ENCODE peak calls at places on chromosomes 2 and 18, in six cellular contexts. P is OCI-M1, I is cardiac fibroblast, J is heart left ventricle, G is progenitor cell of endocrine pancreas, Y is fibroblast of the conjunctiva. L is an unnamed sample.

GRCh38 chr2:240460781-240461431 is 25.4 kb downstream of the GPC1 start:
- DNase-seq in P (no peak), I (no peak), J (peak), G (no peak), Y (no peak), L (no peak)

GRCh38 chr2:233439191-233439590 is 84.9 kb downstream of the DGKD start:
- DNase-seq in P (no peak), I (peak), J (no peak), G (no peak), Y (no peak), L (peak)

GRCh38 chr2:237964578-237965404 is 2.0 kb upstream of the UBE2F start:
- DNase-seq in P (peak), I (peak), J (no peak), G (no peak), Y (no peak), L (peak)

GRCh38 chr2:130319536-130319935 is 23.2 kb upstream of the IMP4 start:
- DNase-seq in P (no peak), I (no peak), J (no peak), G (no peak), Y (no peak), L (no peak)

GRCh38 chr2:231397011-231397927 is 1.8 kb downstream of the B3GNT7 start:
- DNase-seq in P (no peak), I (no peak), J (no peak), G (no peak), Y (no peak), L (no peak)

GRCh38 chr2:20242727-20243377 is 17.9 kb upstream of the SDC1 start:
- DNase-seq in P (no peak), I (no peak), J (no peak), G (no peak), Y (no peak), L (no peak)

GRCh38 chr18:35524236-35524635 is 26.5 kb upstream of the INO80C start:
- DNase-seq in P (no peak), I (peak), J (no peak), G (no peak), Y (no peak), L (no peak)

GRCh38 chr2:50480507-50480906 is 551.4 kb downstream of the NRXN1 start:
- DNase-seq in P (no peak), I (no peak), J (no peak), G (no peak), Y (no peak), L (no peak)

GRCh38 chr2:201200345-201200744 is 17.4 kb downstream of the CASP10 start:
- DNase-seq in P (no peak), I (no peak), J (no peak), G (no peak), Y (no peak), L (no peak)

L was measured in fibroblast of mammary gland.